ENCODE peak calls at places on chromosomes 4 and X, in nine cellular contexts. One of them, this sample, is unnamed.

GRCh38 chrX:68072016-68072415 is 361.3 kb downstream of the OPHN1 start:
- DNase-seq in adipocyte: peak; percentile 43
- DNase-seq in hepatocyte: no peak
- DNase-seq in GM23248: no peak
- DNase-seq in ovary: no peak
- DNase-seq in mesendoderm: no peak
- DNase-seq in colonic mucosa: no peak
- DNase-seq in thyroid gland: no peak
- DNase-seq in A549: no peak
- DNase-seq in this sample: no peak

GRCh38 chr4:12689457-12689856 is 794.7 kb downstream of the RAB28 start:
- DNase-seq in adipocyte: no peak
- DNase-seq in hepatocyte: no peak
- DNase-seq in GM23248: peak; percentile 6
- DNase-seq in ovary: no peak
- DNase-seq in mesendoderm: no peak
- DNase-seq in colonic mucosa: no peak
- DNase-seq in thyroid gland: no peak
- DNase-seq in A549: no peak
- DNase-seq in this sample: no peak

GRCh38 chr4:152700151-152700550 is 20.4 kb upstream of the TMEM154 start:
- DNase-seq in adipocyte: no peak
- DNase-seq in hepatocyte: no peak
- DNase-seq in GM23248: no peak
- DNase-seq in ovary: no peak
- DNase-seq in mesendoderm: peak; percentile 80
- DNase-seq in colonic mucosa: no peak
- DNase-seq in thyroid gland: no peak
- DNase-seq in A549: no peak
- DNase-seq in this sample: no peak

GRCh38 chr4:8863759-8864682 is 7.6 kb downstream of the HMX1 start:
- DNase-seq in adipocyte: no peak
- DNase-seq in hepatocyte: no peak
- DNase-seq in GM23248: no peak
- DNase-seq in ovary: no peak
- DNase-seq in mesendoderm: no peak
- DNase-seq in colonic mucosa: no peak
- DNase-seq in thyroid gland: no peak
- DNase-seq in A549: no peak
- DNase-seq in this sample: no peak

GRCh38 chrX:2311483-2311882 is 189.3 kb downstream of the DHRSX start:
- DNase-seq in adipocyte: no peak
- DNase-seq in hepatocyte: peak; percentile 47
- DNase-seq in GM23248: no peak
- DNase-seq in ovary: no peak
- DNase-seq in mesendoderm: peak; percentile 98
- DNase-seq in colonic mucosa: no peak
- DNase-seq in thyroid gland: peak; percentile 75
- DNase-seq in A549: no peak
- DNase-seq in this sample: no peak

GRCh38 chrX:112218388-112218787 is 135.8 kb upstream of the TRPC5 start:
- DNase-seq in adipocyte: no peak
- DNase-seq in hepatocyte: no peak
- DNase-seq in GM23248: no peak
- DNase-seq in ovary: no peak
- DNase-seq in mesendoderm: peak; percentile 2
- DNase-seq in colonic mucosa: no peak
- DNase-seq in thyroid gland: no peak
- DNase-seq in A549: no peak
- DNase-seq in this sample: no peak

GRCh38 chr4:143641406-143641805 is 59.1 kb downstream of the FREM3 start:
- DNase-seq in adipocyte: peak; percentile 8
- DNase-seq in hepatocyte: no peak
- DNase-seq in GM23248: no peak
- DNase-seq in ovary: no peak
- DNase-seq in mesendoderm: no peak
- DNase-seq in colonic mucosa: no peak
- DNase-seq in thyroid gland: no peak
- DNase-seq in A549: no peak
- DNase-seq in this sample: no peak

GRCh38 chr4:19349416-19349815 is 902.3 kb upstream of the SLIT2 start:
- DNase-seq in adipocyte: no peak
- DNase-seq in hepatocyte: no peak
- DNase-seq in GM23248: no peak
- DNase-seq in ovary: no peak
- DNase-seq in mesendoderm: no peak
- DNase-seq in colonic mucosa: no peak
- DNase-seq in thyroid gland: no peak
- DNase-seq in A549: no peak
- DNase-seq in this sample: no peak

GRCh38 chrX:155065035-155065734 is 5.8 kb downstream of the CMC4 start:
- DNase-seq in adipocyte: peak; percentile 24
- DNase-seq in hepatocyte: no peak
- DNase-seq in GM23248: peak; percentile 68
- DNase-seq in ovary: no peak
- DNase-seq in mesendoderm: no peak
- DNase-seq in colonic mucosa: no peak
- DNase-seq in thyroid gland: no peak
- DNase-seq in A549: no peak
- DNase-seq in this sample: no peak

GRCh38 chr4:75630932-75631320 is 598 bp upstream of the CDKL2 start:
- DNase-seq in adipocyte: no peak
- DNase-seq in hepatocyte: no peak
- DNase-seq in GM23248: no peak
- DNase-seq in ovary: no peak
- DNase-seq in mesendoderm: no peak
- DNase-seq in colonic mucosa: no peak
- DNase-seq in thyroid gland: no peak
- DNase-seq in A549: no peak
- DNase-seq in this sample: no peak
- H3K4me3 ChIP-seq in adipocyte: peak overlapping the region; percentile 83
- H3K4me3 ChIP-seq in hepatocyte: peak overlapping the region; percentile 61
- H3K4me3 ChIP-seq in GM23248: peak overlapping the region; percentile 70
- H3K4me3 ChIP-seq in ovary: peak overlapping the region; percentile 51
- H3K4me3 ChIP-seq in mesendoderm: peak overlapping the region; percentile 38
- H3K4me3 ChIP-seq in colonic mucosa: peak overlapping the region; percentile 49
- H3K4me3 ChIP-seq in thyroid gland: no peak overlapping the region
- H3K4me3 ChIP-seq in A549: peak overlapping the region; percentile 84
- H3K4me3 ChIP-seq in this sample: peak overlapping the region; percentile 93

GRCh38 chrX:25069209-25069608 is 53.4 kb upstream of the ARX start:
- DNase-seq in adipocyte: no peak
- DNase-seq in hepatocyte: no peak
- DNase-seq in GM23248: no peak
- DNase-seq in ovary: no peak
- DNase-seq in mesendoderm: no peak
- DNase-seq in colonic mucosa: no peak
- DNase-seq in thyroid gland: no peak
- DNase-seq in A549: no peak
- DNase-seq in this sample: no peak

GRCh38 chrX:25068340-25068739 is 52.6 kb upstream of the ARX start:
- DNase-seq in adipocyte: no peak
- DNase-seq in hepatocyte: no peak
- DNase-seq in GM23248: no peak
- DNase-seq in ovary: no peak
- DNase-seq in mesendoderm: no peak
- DNase-seq in colonic mucosa: no peak
- DNase-seq in thyroid gland: no peak
- DNase-seq in A549: no peak
- DNase-seq in this sample: no peak

GRCh38 chrX:25070038-25070437 is 54.3 kb upstream of the ARX start:
- DNase-seq in adipocyte: no peak
- DNase-seq in hepatocyte: no peak
- DNase-seq in GM23248: no peak
- DNase-seq in ovary: no peak
- DNase-seq in mesendoderm: no peak
- DNase-seq in colonic mucosa: no peak
- DNase-seq in thyroid gland: no peak
- DNase-seq in A549: no peak
- DNase-seq in this sample: no peak

GRCh38 chrX:25066131-25066530 is 50.4 kb upstream of the ARX start:
- DNase-seq in adipocyte: no peak
- DNase-seq in hepatocyte: no peak
- DNase-seq in GM23248: no peak
- DNase-seq in ovary: no peak
- DNase-seq in mesendoderm: no peak
- DNase-seq in colonic mucosa: no peak
- DNase-seq in thyroid gland: no peak
- DNase-seq in A549: no peak
- DNase-seq in this sample: no peak

DNA sequence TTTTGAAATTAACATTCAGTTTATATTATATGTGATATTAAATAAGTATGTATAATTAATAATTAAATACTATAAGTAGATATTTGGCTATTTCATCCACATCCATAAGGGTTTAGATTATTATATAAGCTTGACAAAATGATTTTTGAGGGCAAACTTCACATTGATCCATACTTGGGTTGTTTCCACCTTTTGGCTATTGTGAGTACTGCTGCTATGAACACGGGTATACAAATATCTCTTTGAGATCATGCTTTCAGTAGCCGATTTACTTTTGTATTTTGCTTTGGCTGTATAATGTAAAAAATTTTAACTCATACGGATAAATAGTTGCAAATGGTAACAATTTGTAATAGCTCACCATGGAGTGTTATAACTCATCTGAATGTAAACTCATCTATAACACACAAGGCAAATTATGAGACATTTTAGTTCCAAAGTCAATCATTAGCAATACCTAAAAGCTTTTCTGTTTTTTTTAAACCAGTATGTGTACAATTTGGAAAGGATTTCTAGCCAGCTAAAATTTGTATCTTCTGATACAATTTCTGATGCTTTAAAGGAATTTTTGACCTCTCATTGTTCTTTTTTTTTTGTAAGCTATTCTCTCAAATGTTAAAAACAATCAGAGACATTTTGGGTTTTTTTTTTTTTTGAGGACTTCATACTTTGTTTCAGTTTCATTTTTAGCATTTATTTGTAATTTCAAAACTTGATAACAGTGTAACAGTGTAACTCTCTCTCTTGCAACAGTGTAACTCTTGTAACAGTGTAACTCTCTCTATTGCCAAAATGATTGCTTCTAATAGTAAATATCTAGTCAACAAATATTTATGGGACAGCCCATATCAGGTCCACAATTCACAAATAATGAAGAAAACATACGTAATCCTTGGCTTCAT is 51.8 kb upstream of the ARX start:
- DNase-seq in adipocyte: no peak
- DNase-seq in hepatocyte: no peak
- DNase-seq in GM23248: no peak
- DNase-seq in ovary: no peak
- DNase-seq in mesendoderm: no peak
- DNase-seq in colonic mucosa: no peak
- DNase-seq in thyroid gland: no peak
- DNase-seq in A549: no peak
- DNase-seq in this sample: no peak
- H3K4me3 ChIP-seq in adipocyte: peak overlapping the region; percentile 25
- H3K4me3 ChIP-seq in hepatocyte: no peak overlapping the region
- H3K4me3 ChIP-seq in GM23248: no peak overlapping the region
- H3K4me3 ChIP-seq in ovary: no peak overlapping the region
- H3K4me3 ChIP-seq in mesendoderm: no peak overlapping the region
- H3K4me3 ChIP-seq in colonic mucosa: no peak overlapping the region
- H3K4me3 ChIP-seq in thyroid gland: no peak overlapping the region
- H3K4me3 ChIP-seq in A549: no peak overlapping the region
- H3K4me3 ChIP-seq in this sample: no peak overlapping the region

GRCh38 chrX:9730078-9730477 is 35.6 kb downstream of the GPR143 start:
- DNase-seq in adipocyte: no peak
- DNase-seq in hepatocyte: no peak
- DNase-seq in GM23248: no peak
- DNase-seq in ovary: no peak
- DNase-seq in mesendoderm: no peak
- DNase-seq in colonic mucosa: no peak
- DNase-seq in thyroid gland: no peak
- DNase-seq in A549: no peak
- DNase-seq in this sample: no peak

GRCh38 chrX:9724711-9725110 is 40.9 kb downstream of the GPR143 start:
- DNase-seq in adipocyte: peak; percentile 29
- DNase-seq in hepatocyte: no peak
- DNase-seq in GM23248: peak; percentile 48
- DNase-seq in ovary: no peak
- DNase-seq in mesendoderm: no peak
- DNase-seq in colonic mucosa: no peak
- DNase-seq in thyroid gland: no peak
- DNase-seq in A549: no peak
- DNase-seq in this sample: no peak

GRCh38 chrX:9729161-9729885 is 36.3 kb downstream of the GPR143 start:
- DNase-seq in adipocyte: peak; percentile 12
- DNase-seq in hepatocyte: no peak
- DNase-seq in GM23248: peak; percentile 55
- DNase-seq in ovary: no peak
- DNase-seq in mesendoderm: no peak
- DNase-seq in colonic mucosa: no peak
- DNase-seq in thyroid gland: no peak
- DNase-seq in A549: no peak
- DNase-seq in this sample: no peak

GRCh38 chrX:9730752-9731151 is 34.9 kb downstream of the GPR143 start:
- DNase-seq in adipocyte: no peak
- DNase-seq in hepatocyte: no peak
- DNase-seq in GM23248: no peak
- DNase-seq in ovary: no peak
- DNase-seq in mesendoderm: no peak
- DNase-seq in colonic mucosa: no peak
- DNase-seq in thyroid gland: no peak
- DNase-seq in A549: no peak
- DNase-seq in this sample: no peak

DNA sequence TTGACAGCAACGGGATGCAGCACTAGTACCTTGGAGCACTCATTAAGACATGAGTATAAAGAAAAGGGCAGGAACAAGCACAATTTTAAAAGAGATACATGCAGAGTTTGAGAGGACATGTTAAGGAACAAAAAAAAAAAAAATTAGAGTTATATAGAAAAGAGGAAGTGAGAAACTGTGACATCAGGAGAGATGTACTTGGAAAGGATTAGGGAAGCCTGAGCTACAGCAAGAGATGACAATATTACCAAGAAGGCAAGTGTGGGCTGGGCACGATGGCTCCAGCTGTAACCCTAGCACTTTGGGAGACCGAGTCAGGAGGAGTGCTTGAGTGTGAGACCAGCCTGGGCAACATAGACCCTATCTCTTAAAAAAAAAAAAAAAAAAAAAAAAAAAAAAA is 37.4 kb downstream of the GPR143 start:
- DNase-seq in adipocyte: no peak
- DNase-seq in hepatocyte: no peak
- DNase-seq in GM23248: no peak
- DNase-seq in ovary: no peak
- DNase-seq in mesendoderm: no peak
- DNase-seq in colonic mucosa: no peak
- DNase-seq in thyroid gland: no peak
- DNase-seq in A549: no peak
- DNase-seq in this sample: no peak
- H3K4me3 ChIP-seq in adipocyte: no peak overlapping the region
- H3K4me3 ChIP-seq in hepatocyte: no peak overlapping the region
- H3K4me3 ChIP-seq in GM23248: no peak overlapping the region
- H3K4me3 ChIP-seq in ovary: no peak overlapping the region
- H3K4me3 ChIP-seq in mesendoderm: no peak overlapping the region
- H3K4me3 ChIP-seq in colonic mucosa: no peak overlapping the region
- H3K4me3 ChIP-seq in thyroid gland: no peak overlapping the region
- H3K4me3 ChIP-seq in A549: no peak overlapping the region
- H3K4me3 ChIP-seq in this sample: no peak overlapping the region

DNA sequence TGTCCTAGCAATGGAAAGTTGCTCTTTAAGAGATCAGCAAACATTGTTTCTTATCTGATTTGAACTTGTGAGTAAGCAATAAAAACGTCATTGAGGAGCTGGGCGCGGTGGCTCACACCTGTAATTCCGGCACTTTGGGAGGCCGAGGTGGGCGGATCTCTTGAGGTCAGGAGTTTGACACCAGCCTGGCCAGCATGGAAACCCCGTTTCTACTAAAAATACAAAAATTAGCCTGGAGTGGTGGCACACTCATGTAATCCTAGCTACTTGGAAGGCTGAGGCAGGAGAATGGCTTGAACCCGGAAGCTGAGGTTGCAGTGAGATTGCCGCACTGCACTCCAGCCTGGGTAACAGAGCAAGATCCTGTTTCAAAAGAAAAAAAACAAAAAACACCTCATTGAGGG is 11.2 kb upstream of the PLAC8 start:
- DNase-seq in adipocyte: no peak
- DNase-seq in hepatocyte: peak; percentile 20
- DNase-seq in GM23248: no peak
- DNase-seq in ovary: no peak
- DNase-seq in mesendoderm: no peak
- DNase-seq in colonic mucosa: peak; percentile 88
- DNase-seq in thyroid gland: no peak
- DNase-seq in A549: no peak
- DNase-seq in this sample: no peak
- H3K4me3 ChIP-seq in adipocyte: no peak overlapping the region
- H3K4me3 ChIP-seq in hepatocyte: no peak overlapping the region
- H3K4me3 ChIP-seq in GM23248: no peak overlapping the region
- H3K4me3 ChIP-seq in ovary: no peak overlapping the region
- H3K4me3 ChIP-seq in mesendoderm: no peak overlapping the region
- H3K4me3 ChIP-seq in colonic mucosa: no peak overlapping the region
- H3K4me3 ChIP-seq in thyroid gland: no peak overlapping the region
- H3K4me3 ChIP-seq in A549: no peak overlapping the region
- H3K4me3 ChIP-seq in this sample: no peak overlapping the region